ENCODE peak calls at places on chromosomes 6 and 20, in four cellular contexts. U is progenitor cell of endocrine pancreas, Z is cardiac muscle cell, F is brain microvascular endothelial cell. P is an unnamed sample.

GRCh38 chr20:37680420-37680819 is 13.4 kb upstream of the CTNNBL1 start:
- DNase-seq in F (peak), U (no peak), Z (no peak), P (no peak)

GRCh38 chr6:11575408-11576033 is 38.0 kb downstream of the TMEM170B start:
- DNase-seq in U (peak), Z (peak), F (peak), P (no peak)

GRCh38 chr20:58071500-58071804 is 157.0 kb downstream of the ANKRD60 start:
- DNase-seq in U (no peak), F (no peak), Z (no peak), P (no peak)

GRCh38 chr6:134422426-134423231 is 104.7 kb upstream of the SGK1 start:
- DNase-seq in F (peak), U (no peak), Z (peak), P (no peak)

GRCh38 chr20:24610341-24611115 is 141.1 kb downstream of the SYNDIG1 start:
- DNase-seq in U (no peak), Z (no peak), F (no peak), P (no peak)

GRCh38 chr6:164870175-164870574 is 439.2 kb downstream of the C6orf118 start:
- DNase-seq in U (no peak), F (no peak), Z (no peak), P (no peak)

GRCh38 chr6:88840289-88840688 is 123.1 kb downstream of the RNGTT start:
- DNase-seq in U (no peak), F (no peak), Z (no peak), P (no peak)

GRCh38 chr6:149393002-149393679 is 6.9 kb upstream of the SUMO4 start:
- DNase-seq in U (no peak), F (no peak), Z (no peak), P (no peak)

GRCh38 chr6:25462235-25462897 is 183.2 kb downstream of the CARMIL1 start:
- DNase-seq in F (no peak), U (no peak), Z (no peak), P (no peak)

GRCh38 chr20:47950103-47950502 is 164.8 kb upstream of the SULF2 start:
- DNase-seq in Z (peak), F (peak), U (no peak), P (no peak)

GRCh38 chr6:118748311-118749062 is 97.1 kb upstream of the CEP85L start:
- DNase-seq in F (no peak), U (no peak), Z (peak), P (no peak)

GRCh38 chr6:2215342-2215741 is 30.1 kb downstream of the GMDS start:
- DNase-seq in U (no peak), Z (no peak), F (peak), P (no peak)

GRCh38 chr6:161139766-161140553 is 133.9 kb downstream of the AGPAT4 start:
- DNase-seq in F (no peak), U (no peak), Z (no peak), P (no peak)

GRCh38 chr6:46903175-46903574 is 18.6 kb downstream of the ADGRF5 start:
- DNase-seq in F (no peak), U (no peak), Z (no peak), P (no peak)

GRCh38 chr6:32847795-32848194 is 3.9 kb upstream of the PSMB8 start:
- DNase-seq in U (no peak), F (no peak), Z (no peak), P (no peak)

GRCh38 chr20:63698739-63699465 is 2.5 kb downstream of the TNFRSF6B start:
- DNase-seq in F (peak), Z (peak), U (no peak), P (no peak)

GRCh38 chr6:43665376-43665775 is 20.5 kb downstream of the RSPH9 start:
- DNase-seq in F (no peak), Z (no peak), U (no peak), P (no peak)

GRCh38 chr6:6319947-6320811 is at the start of gene F13A1:
- DNase-seq in U (no peak), F (no peak), Z (no peak), P (no peak)

GRCh38 chr20:24697411-24697810 is 228.0 kb downstream of the SYNDIG1 start:
- DNase-seq in F (no peak), U (no peak), Z (no peak), P (no peak)

GRCh38 chr20:37902504-37903313 is at the start of gene VSTM2L:
- DNase-seq in Z (peak), F (peak), U (no peak), P (no peak)

DNA sequence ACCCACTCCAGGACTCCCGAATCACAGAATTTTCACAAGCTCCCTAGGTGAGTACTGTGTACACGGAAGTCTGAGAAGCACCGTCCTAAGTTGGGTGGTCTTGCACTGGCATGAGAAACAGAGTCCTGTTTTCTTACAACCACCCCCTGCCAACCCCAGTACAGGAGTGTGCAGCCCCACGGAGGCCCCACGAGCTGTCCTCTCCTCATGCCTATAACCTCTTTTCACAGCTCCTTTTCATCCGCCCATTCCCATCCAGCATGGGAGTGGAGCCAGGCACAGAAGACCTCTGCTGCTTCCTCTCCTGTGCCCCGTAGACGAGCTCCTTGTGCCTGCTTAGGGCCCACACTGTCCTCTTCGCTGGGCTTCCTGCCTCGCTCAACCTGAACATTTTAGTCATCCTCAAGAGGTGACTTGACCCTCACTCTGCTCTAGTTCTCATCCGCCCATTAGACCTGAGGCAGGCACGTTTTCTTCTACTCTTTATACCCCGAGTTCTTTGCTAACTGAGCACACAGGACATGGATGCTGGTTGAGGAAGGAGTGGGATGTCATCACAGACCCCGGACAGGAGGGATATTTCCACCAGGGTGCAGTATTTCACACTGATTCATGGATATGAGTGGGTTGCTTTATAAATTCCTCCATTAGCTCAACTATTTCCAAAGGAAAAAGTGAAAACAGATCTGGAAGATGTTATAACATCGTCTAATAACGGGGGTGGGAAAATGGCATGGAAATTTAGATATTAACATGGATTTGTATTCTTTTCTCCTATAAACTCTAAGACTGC is 160.5 kb downstream of the TTLL2 start:
- DNase-seq in F (peak), U (no peak), Z (peak), P (no peak)
- TF ChIP-seq CTCF in F (peak), U (peak), Z (peak), P (no peak)

DNA sequence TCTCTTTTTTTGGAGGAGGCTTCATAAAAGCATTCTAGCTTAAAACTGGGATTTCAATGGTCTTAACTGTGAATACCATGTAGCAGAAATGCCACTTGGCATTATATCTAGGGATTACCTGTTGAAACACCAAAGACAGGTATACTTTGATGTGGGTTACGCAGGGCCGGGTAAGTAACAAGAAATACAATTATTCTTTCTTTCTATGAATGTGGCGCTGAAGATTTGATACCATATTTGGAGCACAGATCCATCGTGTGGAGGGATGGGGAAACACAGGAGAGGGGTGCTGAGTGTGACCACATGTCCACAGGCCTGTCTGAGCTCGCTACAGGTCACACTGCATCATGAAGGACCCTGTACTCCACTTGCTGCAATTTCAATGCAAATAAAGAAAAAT is 257.8 kb downstream of the GMPR start:
- DNase-seq in Z (no peak), U (no peak), F (no peak), P (no peak)
- TF ChIP-seq CTCF in Z (no peak), U (no peak), F (peak), P (no peak)

DNA sequence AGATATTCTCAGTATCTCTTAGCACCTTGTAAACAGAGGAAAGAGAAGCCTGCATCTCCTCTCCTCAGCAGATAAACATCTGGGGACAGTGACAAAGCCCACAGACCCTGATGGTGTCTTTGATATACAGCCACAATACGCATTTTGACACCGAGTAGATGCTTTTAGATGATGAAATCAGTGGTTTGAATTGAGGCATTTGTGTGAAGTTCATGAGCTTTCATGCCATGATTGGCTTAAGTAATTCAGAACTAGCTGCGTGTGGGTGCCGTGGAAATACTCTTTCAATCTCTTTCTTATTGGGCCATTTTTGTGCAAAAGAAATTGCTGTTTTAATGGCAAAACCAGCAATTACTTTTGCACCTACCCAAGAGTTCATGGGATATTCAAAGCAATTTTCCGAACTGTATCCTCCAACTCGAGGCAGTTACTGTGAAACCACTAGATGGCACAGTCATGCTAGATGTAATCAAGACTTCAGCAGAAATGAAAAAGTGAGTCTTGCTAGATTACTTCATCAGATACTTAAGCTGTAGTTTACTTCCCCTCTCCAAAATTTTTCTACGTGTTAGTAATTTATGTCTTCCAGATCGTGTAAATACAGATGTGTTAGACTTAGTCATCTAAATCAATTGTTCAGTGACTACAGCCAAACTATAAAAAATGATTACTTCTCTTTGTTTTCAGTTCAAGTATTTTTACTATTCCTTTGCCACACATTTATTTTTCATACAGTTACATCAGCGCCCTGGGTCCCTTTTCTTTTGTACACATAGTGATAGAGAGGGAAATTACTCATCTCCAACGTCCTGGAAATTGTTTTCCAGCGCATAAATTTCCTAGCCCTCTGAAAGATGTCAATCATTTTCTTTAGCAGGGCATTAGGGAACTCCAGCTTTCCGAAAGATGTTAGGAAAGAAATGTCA is 49.4 kb downstream of the IYD start:
- DNase-seq in F (peak), Z (peak), U (no peak), P (no peak)
- TF ChIP-seq CTCF in F (peak), Z (peak), U (peak), P (peak)

DNA sequence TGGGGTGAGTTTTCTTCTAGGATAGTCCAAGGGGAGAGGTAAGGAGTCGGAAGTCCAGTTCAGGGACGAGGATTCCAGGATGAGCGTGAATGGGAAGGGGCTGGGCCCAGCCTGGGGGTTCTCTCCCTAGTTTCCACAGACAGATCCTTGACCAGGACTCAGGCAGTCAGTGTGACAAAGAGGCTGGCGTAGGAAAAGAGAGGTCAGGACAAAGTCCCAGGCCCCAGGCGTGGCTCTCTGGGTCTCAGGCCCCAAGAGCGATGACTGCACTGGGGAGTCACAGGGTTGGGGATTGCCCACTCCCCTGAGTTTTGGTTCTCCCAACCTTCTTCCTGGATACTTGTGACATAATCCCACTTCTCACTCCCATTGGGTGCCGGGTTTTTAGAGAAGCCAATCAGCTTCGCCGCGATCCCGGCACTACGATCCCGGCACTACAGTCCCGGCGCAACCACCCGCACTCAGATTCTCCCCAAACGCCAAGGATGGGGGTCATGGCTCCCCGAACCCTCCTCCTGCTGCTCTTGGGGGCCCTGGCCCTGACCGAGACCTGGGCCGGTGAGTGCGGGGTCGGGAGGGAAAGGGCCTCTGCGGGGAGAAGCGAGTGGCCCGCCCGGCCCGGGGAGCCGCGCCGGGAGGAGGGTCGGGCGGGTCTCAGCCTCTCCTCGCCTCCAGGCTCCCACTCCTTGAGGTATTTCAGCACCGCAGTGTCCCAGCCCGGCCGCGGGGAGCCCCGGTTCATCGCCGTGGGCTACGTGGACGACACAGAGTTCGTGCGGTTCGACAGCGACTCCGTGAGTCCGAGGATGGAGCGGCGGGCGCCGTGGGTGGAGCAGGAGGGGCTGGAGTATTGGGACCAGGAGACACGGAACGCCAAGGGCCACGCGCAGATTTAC is 46.2 kb upstream of the TRIM26 start:
- DNase-seq in Z (peak), F (peak), U (peak), P (peak)
- TF ChIP-seq CTCF in Z (peak), F (peak), U (peak), P (no peak)

DNA sequence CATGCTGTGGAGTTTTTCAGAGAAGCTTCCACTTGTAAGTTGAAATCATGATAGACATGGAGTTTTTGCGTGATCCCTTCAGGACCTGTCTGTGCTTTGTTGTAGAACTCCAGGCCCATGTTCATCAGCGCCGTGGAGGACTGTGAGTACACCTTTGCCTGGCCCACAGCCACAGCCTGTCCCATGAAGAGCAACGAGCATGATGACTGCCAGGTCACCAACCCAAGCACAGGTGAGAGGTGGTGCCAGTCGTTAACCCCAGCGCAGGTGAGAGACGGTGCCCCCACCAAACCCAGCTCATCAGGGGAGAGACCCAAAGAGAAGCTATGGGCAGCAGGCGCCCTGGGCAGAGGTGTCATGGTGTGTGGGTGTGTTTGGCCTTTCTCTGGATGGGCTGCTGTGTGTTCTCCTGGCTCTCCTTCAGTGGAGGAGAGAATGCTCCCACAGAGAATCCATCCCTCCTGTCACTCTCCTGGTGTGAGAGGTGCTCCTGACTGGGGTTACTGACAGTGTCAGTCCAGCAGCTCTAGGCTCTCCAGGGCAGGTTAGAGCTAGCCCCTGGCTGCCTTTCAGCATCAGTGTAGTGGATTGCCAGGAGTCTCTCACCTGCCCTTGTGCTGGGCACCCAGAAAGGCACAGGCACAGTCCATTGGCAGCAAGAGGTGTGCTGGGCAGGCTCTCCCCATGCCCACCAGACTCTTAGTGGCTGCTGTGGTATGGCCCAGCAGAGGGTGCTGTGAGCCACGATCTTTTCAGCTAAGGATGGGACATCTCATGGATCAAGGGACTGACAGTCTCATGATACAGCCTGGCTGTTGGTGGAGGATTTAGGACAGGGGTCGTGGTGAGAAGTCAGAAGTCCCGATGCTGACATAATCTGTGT is 49.6 kb upstream of the SLC22A1 start:
- DNase-seq in F (no peak), U (no peak), Z (peak), P (no peak)
- TF ChIP-seq CTCF in F (peak), U (peak), Z (peak), P (no peak)

GRCh38 chr6:108523697-108524096 is 37.0 kb upstream of the FOXO3 start:
- DNase-seq in F (no peak), Z (no peak), U (no peak), P (no peak)

GRCh38 chr6:108521616-108522107 is 39.1 kb upstream of the FOXO3 start:
- DNase-seq in F (no peak), U (no peak), Z (no peak), P (no peak)

GRCh38 chr6:108524528-108525218 is 36.0 kb upstream of the FOXO3 start:
- DNase-seq in U (no peak), Z (peak), F (peak), P (no peak)

GRCh38 chr6:108518714-108519576 is 41.8 kb upstream of the FOXO3 start:
- DNase-seq in F (peak), U (no peak), Z (peak), P (no peak)
- TF ChIP-seq CTCF in F (peak), U (peak), Z (peak), P (peak)

GRCh38 chr20:39103305-39103704 is 141.2 kb downstream of the DHX35 start:
- DNase-seq in U (no peak), F (no peak), Z (no peak), P (no peak)

GRCh38 chr20:39106791-39107190 is 144.6 kb downstream of the DHX35 start:
- DNase-seq in Z (no peak), U (no peak), F (no peak), P (no peak)

GRCh38 chr20:39107741-39108140 is 145.6 kb downstream of the DHX35 start:
- DNase-seq in U (no peak), Z (peak), F (peak), P (no peak)

GRCh38 chr20:39105551-39105950 is 143.4 kb downstream of the DHX35 start:
- DNase-seq in F (no peak), Z (no peak), U (no peak), P (no peak)

DNA sequence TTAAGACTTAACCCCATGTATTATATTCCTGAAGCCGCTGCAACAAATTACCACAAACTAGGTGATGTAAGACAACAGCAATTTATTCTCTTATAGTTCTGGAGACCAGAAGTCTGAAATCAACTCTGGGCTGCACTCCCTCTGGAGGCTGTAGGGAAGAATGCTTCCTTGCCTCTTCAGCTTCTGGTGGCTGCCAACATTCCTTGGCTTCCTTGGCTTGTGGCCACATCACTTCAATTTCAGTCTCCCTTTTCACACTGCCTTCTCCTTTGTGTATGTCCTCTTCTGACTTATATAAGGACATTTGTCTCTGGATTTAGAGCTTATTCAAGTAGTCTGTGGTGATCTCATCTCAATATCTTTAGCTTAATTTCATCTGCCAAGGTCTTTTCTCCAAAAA is 141.6 kb downstream of the DHX35 start:
- DNase-seq in F (no peak), Z (peak), U (no peak), P (no peak)
- TF ChIP-seq CTCF in F (peak), Z (peak), U (no peak), P (no peak)

GRCh38 chr20:10447028-10447427 is 11.9 kb downstream of the SLX4IP start:
- DNase-seq in F (peak), Z (peak), U (no peak), P (peak)
- TF ChIP-seq CTCF in F (peak), Z (peak), U (no peak), P (no peak)

GRCh38 chr6:39189915-39190544 is 39.2 kb downstream of the KCNK5 start:
- DNase-seq in F (peak), Z (peak), U (peak), P (no peak)
- TF ChIP-seq CTCF in F (peak), Z (peak), U (peak), P (no peak)

DNA sequence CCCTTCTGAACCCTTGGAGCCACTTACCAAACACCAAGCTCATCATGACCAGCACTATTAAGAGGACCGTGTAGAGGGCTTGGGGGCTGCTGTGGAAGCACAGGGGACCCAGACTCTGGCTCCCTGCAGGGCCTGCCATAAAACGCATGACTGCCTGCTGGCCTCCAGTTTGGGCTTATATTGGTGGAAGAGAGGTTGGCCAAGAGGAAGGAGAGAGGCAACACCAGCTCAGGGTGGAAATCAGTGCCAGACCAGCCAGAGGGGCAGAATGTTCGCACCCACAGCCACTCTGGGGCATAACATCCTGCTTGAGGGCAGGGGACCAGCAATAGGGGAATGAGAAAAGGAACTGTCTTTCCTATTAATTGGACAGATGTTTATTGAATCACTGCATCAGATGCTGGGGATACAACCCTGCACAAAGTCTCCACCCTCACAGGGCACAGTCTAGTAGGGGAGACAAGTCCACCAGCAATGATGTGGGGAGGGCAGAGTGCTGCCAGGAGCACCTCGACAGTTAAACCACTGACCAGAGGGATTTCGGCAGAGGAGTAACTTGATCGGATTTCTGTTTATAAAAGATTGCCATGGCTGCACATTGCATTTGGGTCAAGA is 534 bp downstream of the LY6G5C start:
- DNase-seq in U (no peak), Z (no peak), F (no peak), P (no peak)
- TF ChIP-seq CTCF in U (no peak), Z (no peak), F (no peak), P (no peak)

P was measured in natural killer cell.